ENCODE peak calls at places on chromosomes 5 and 9, in four cellular contexts. C, Z, U and Q are unnamed samples.
A peak's percentile ranks its signal among the peaks of the same experiment; 100 is the strongest.

GRCh38 chr9:78363221-78363620 is 66.3 kb downstream of the PSAT1 start:
- DNase-seq in C (peak; percentile 46), Z (no peak), U (no peak), Q (no peak)

GRCh38 chr5:101943784-101944183 is 352.3 kb downstream of the SLCO4C1 start:
- DNase-seq in C (no peak), Z (no peak), U (no peak), Q (peak; percentile 69)

GRCh38 chr5:1666812-1667588 is 132.6 kb downstream of the MRPL36 start:
- DNase-seq in C (no peak), Z (peak; percentile 81), U (peak; percentile 96), Q (peak; percentile 70)

GRCh38 chr9:136289651-136290507 is 14.0 kb downstream of the CCDC187 start:
- DNase-seq in C (no peak), Z (no peak), U (no peak), Q (no peak)

GRCh38 chr5:69230181-69230580 is 4.5 kb upstream of the CDK7 start:
- DNase-seq in C (no peak), Z (no peak), U (no peak), Q (no peak)

GRCh38 chr5:103674739-103675138 is 112.2 kb upstream of the NUDT12 start:
- DNase-seq in C (peak; percentile 17), Z (no peak), U (no peak), Q (no peak)

GRCh38 chr5:30042677-30043076 is 1150.8 kb upstream of the CDH6 start:
- DNase-seq in C (no peak), Z (no peak), U (no peak), Q (no peak)

GRCh38 chr5:32534056-32534455 is 51.3 kb upstream of the SUB1 start:
- DNase-seq in C (no peak), Z (no peak), U (no peak), Q (no peak)

GRCh38 chr9:133429216-133429613 is 7.0 kb downstream of the ADAMTS13 start:
- DNase-seq in C (no peak), Z (peak; percentile 64), U (peak; percentile 66), Q (peak; percentile 68)

GRCh38 chr5:14440598-14441401 is 140.8 kb upstream of the OTULINL start:
- DNase-seq in C (peak; percentile 97), Z (no peak), U (no peak), Q (no peak)

GRCh38 chr9:109158656-109159055 is 8.4 kb downstream of the FRRS1L start:
- DNase-seq in C (no peak), Z (no peak), U (no peak), Q (no peak)

GRCh38 chr9:120481842-120482241 is 98.1 kb downstream of the CDK5RAP2 start:
- DNase-seq in C (no peak), Z (no peak), U (no peak), Q (no peak)

GRCh38 chr9:14993891-14994554 is 83.8 kb upstream of the FREM1 start:
- DNase-seq in C (no peak), Z (no peak), U (no peak), Q (no peak)
- H3K18ac ChIP-seq in C (no peak overlapping the region), Z (no peak overlapping the region), U (no peak overlapping the region), Q (no peak overlapping the region)

GRCh38 chr5:75245023-75245422 is 8.3 kb upstream of the ANKRD31 start:
- DNase-seq in C (no peak), Z (no peak), U (no peak), Q (no peak)
- H4K5ac ChIP-seq in C (no peak overlapping the region), Z (no peak overlapping the region), U (no peak overlapping the region), Q (no peak overlapping the region)

GRCh38 chr9:89657765-89658164 is 53.0 kb downstream of the GADD45G start:
- DNase-seq in C (no peak), Z (no peak), U (no peak), Q (no peak)

GRCh38 chr9:89660286-89660685 is 55.5 kb downstream of the GADD45G start:
- DNase-seq in C (no peak), Z (no peak), U (no peak), Q (no peak)

GRCh38 chr9:89659473-89660256 is 54.9 kb downstream of the GADD45G start:
- DNase-seq in C (no peak), Z (no peak), U (no peak), Q (no peak)

GRCh38 chr9:89658401-89658800 is 53.6 kb downstream of the GADD45G start:
- DNase-seq in C (no peak), Z (no peak), U (no peak), Q (no peak)

GRCh38 chr9:89658931-89659330 is 54.1 kb downstream of the GADD45G start:
- DNase-seq in C (no peak), Z (no peak), U (no peak), Q (no peak)
- H3K18ac ChIP-seq in C (no peak overlapping the region), Z (no peak overlapping the region), U (no peak overlapping the region), Q (no peak overlapping the region)

GRCh38 chr5:147558826-147559225 is 49.0 kb upstream of the DPYSL3 start:
- DNase-seq in C (peak; percentile 81), Z (peak; percentile 60), U (peak; percentile 74), Q (peak; percentile 72)
- H4K5ac ChIP-seq in C (no peak overlapping the region), Z (no peak overlapping the region), U (peak overlapping the region; percentile 31), Q (no peak overlapping the region)

DNA sequence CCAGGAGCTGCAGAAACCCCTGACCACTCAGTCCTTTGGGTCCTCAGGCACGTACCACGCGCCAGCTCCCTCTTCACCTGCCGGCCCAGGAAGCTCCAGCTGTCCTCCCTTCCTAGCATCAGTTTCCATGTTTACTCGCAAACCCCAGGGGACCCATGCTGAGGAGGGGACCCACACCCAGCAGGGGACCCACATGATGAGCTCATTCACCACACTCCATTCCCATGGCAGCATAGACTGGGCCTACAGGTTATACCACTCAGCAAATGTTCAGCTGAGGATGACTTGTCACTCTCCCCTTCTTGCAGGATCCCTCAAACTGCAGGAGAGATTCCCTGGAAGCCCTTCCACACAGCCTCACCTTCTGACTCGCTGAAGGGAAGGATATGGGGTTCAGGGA is 73.5 kb upstream of the GALNT10 start:
- DNase-seq in C (no peak), Z (no peak), U (no peak), Q (peak; percentile 45)
- H3K18ac ChIP-seq in C (no peak overlapping the region), Z (no peak overlapping the region), U (no peak overlapping the region), Q (no peak overlapping the region)